ENCODE peak calls at places on chromosomes 1 and 21, in four cellular contexts. D is RWPE1; F is activated CD4-positive, alpha-beta T cell treated with anti-CD3 and anti-CD28 coated beads, Interleukin-2, amount 50 U/mL, for 48 hours; L is stimulated activated CD4-positive, alpha-beta T cell treated with anti-CD3 and anti-CD28 coated beads, Interleukin-2, amount 100 ng/mL, for 4 hours. M is an unnamed sample.

GRCh38 chr1:45934947-45935346 is 131.5 kb downstream of the MAST2 start:
- DNase-seq in D (no peak), F (no peak), L (no peak), M (no peak)

GRCh38 chr1:85576256-85576641 is 4.3 kb upstream of the CCN1 start:
- DNase-seq in D (no peak), F (no peak), L (no peak), M (peak)

GRCh38 chr1:182170941-182171461 is 109.5 kb upstream of the ZNF648 start:
- DNase-seq in D (no peak), F (no peak), L (no peak), M (no peak)

GRCh38 chr1:97739596-97740103 is 181.2 kb downstream of the DPYD start:
- DNase-seq in D (no peak), F (no peak), L (no peak), M (no peak)

GRCh38 chr1:205666372-205667166 is 13.7 kb downstream of the SLC45A3 start:
- DNase-seq in D (no peak), F (no peak), L (no peak), M (no peak)

GRCh38 chr1:205275133-205275532 is 46.4 kb downstream of the NUAK2 start:
- DNase-seq in D (no peak), F (no peak), L (no peak), M (no peak)

GRCh38 chr21:42621828-42622199 is 31.6 kb upstream of the PDE9A start:
- DNase-seq in D (no peak), F (no peak), L (no peak), M (peak)

GRCh38 chr1:14037101-14037807 is 337.3 kb downstream of the PRDM2 start:
- DNase-seq in D (peak), F (no peak), L (no peak), M (no peak)

GRCh38 chr1:26378088-26378878 is 5.7 kb upstream of the ZNF683 start:
- DNase-seq in D (peak), F (peak), L (peak), M (no peak)

GRCh38 chr1:201594575-201595245 is 55.8 kb downstream of the NAV1 start:
- DNase-seq in D (peak), F (no peak), L (no peak), M (no peak)

M was measured in posterior cingulate gyrus.